ENCODE peak calls at places on chromosomes 3 and 15, in ten cellular contexts. One of them, this sample, is unnamed. For H3K9me3, the result is how much of the 10 kb centered on the place peaks cover.

GRCh38 chr15:58958811-58959210 is 25.3 kb upstream of the SLTM start:
- DNase-seq in fibroblast of lung: no peak
- DNase-seq in adrenal gland: peak
- DNase-seq in GM12878: no peak
- DNase-seq in IMR-90: no peak
- DNase-seq in ovary: no peak
- DNase-seq in T-helper 17 cell: no peak
- DNase-seq in sigmoid colon: no peak
- DNase-seq in tibial artery: no peak
- DNase-seq in SJSA1: no peak
- DNase-seq in this sample: no peak

GRCh38 chr3:187368765-187369450 is 723 bp downstream of the RTP4 start:
- DNase-seq in fibroblast of lung: no peak
- DNase-seq in adrenal gland: peak
- DNase-seq in GM12878: no peak
- DNase-seq in IMR-90: no peak
- DNase-seq in ovary: no peak
- DNase-seq in T-helper 17 cell: no peak
- DNase-seq in sigmoid colon: no peak
- DNase-seq in tibial artery: no peak
- DNase-seq in SJSA1: no peak
- DNase-seq in this sample: no peak

GRCh38 chr3:67655364-67656121 is 1.1 kb upstream of the SUCLG2 start:
- DNase-seq in fibroblast of lung: no peak
- DNase-seq in adrenal gland: no peak
- DNase-seq in GM12878: peak
- DNase-seq in IMR-90: no peak
- DNase-seq in ovary: no peak
- DNase-seq in T-helper 17 cell: peak
- DNase-seq in sigmoid colon: no peak
- DNase-seq in tibial artery: no peak
- DNase-seq in SJSA1: no peak
- DNase-seq in this sample: peak

GRCh38 chr15:60890361-60890991 is 338.6 kb downstream of the RORA start:
- DNase-seq in fibroblast of lung: no peak
- DNase-seq in adrenal gland: no peak
- DNase-seq in GM12878: no peak
- DNase-seq in IMR-90: no peak
- DNase-seq in ovary: no peak
- DNase-seq in T-helper 17 cell: no peak
- DNase-seq in sigmoid colon: no peak
- DNase-seq in tibial artery: no peak
- DNase-seq in SJSA1: no peak
- DNase-seq in this sample: no peak

GRCh38 chr3:43689766-43690399 is 855 bp upstream of the ABHD5 start:
- DNase-seq in fibroblast of lung: no peak
- DNase-seq in adrenal gland: no peak
- DNase-seq in GM12878: no peak
- DNase-seq in IMR-90: no peak
- DNase-seq in ovary: no peak
- DNase-seq in T-helper 17 cell: no peak
- DNase-seq in sigmoid colon: no peak
- DNase-seq in tibial artery: no peak
- DNase-seq in SJSA1: no peak
- DNase-seq in this sample: no peak

GRCh38 chr15:63203451-63204090 is 14.2 kb downstream of the RAB8B start:
- DNase-seq in fibroblast of lung: no peak
- DNase-seq in adrenal gland: no peak
- DNase-seq in GM12878: no peak
- DNase-seq in IMR-90: peak
- DNase-seq in ovary: no peak
- DNase-seq in T-helper 17 cell: no peak
- DNase-seq in sigmoid colon: no peak
- DNase-seq in tibial artery: no peak
- DNase-seq in SJSA1: no peak
- DNase-seq in this sample: no peak

GRCh38 chr3:127761101-127761802 is 61.1 kb downstream of the MGLL start:
- DNase-seq in fibroblast of lung: no peak
- DNase-seq in adrenal gland: no peak
- DNase-seq in GM12878: no peak
- DNase-seq in IMR-90: no peak
- DNase-seq in ovary: no peak
- DNase-seq in T-helper 17 cell: no peak
- DNase-seq in sigmoid colon: no peak
- DNase-seq in tibial artery: peak
- DNase-seq in SJSA1: no peak
- DNase-seq in this sample: no peak

GRCh38 chr3:48406443-48407431 is 23.1 kb downstream of the PLXNB1 start:
- DNase-seq in fibroblast of lung: no peak
- DNase-seq in adrenal gland: no peak
- DNase-seq in GM12878: no peak
- DNase-seq in IMR-90: no peak
- DNase-seq in ovary: no peak
- DNase-seq in T-helper 17 cell: peak
- DNase-seq in sigmoid colon: peak
- DNase-seq in tibial artery: peak
- DNase-seq in SJSA1: no peak
- DNase-seq in this sample: no peak

GRCh38 chr3:49173116-49173791 is 1.9 kb downstream of the KLHDC8B start:
- DNase-seq in fibroblast of lung: peak
- DNase-seq in adrenal gland: peak
- DNase-seq in GM12878: no peak
- DNase-seq in IMR-90: no peak
- DNase-seq in ovary: peak
- DNase-seq in T-helper 17 cell: no peak
- DNase-seq in sigmoid colon: peak
- DNase-seq in tibial artery: no peak
- DNase-seq in SJSA1: no peak
- DNase-seq in this sample: peak

GRCh38 chr3:184338538-184338945 is 1.1 kb downstream of the FAM131A start:
- DNase-seq in fibroblast of lung: peak
- DNase-seq in adrenal gland: peak
- DNase-seq in GM12878: no peak
- DNase-seq in IMR-90: peak
- DNase-seq in ovary: peak
- DNase-seq in T-helper 17 cell: no peak
- DNase-seq in sigmoid colon: peak
- DNase-seq in tibial artery: peak
- DNase-seq in SJSA1: no peak
- DNase-seq in this sample: peak

GRCh38 chr3:128407986-128408692 is 58.6 kb downstream of the DNAJB8 start:
- DNase-seq in fibroblast of lung: no peak
- DNase-seq in adrenal gland: no peak
- DNase-seq in GM12878: no peak
- DNase-seq in IMR-90: no peak
- DNase-seq in ovary: no peak
- DNase-seq in T-helper 17 cell: no peak
- DNase-seq in sigmoid colon: no peak
- DNase-seq in tibial artery: no peak
- DNase-seq in SJSA1: no peak
- DNase-seq in this sample: no peak

GRCh38 chr3:37163262-37164020 is 10.9 kb downstream of the LRRFIP2 start:
- DNase-seq in fibroblast of lung: peak
- DNase-seq in adrenal gland: no peak
- DNase-seq in GM12878: no peak
- DNase-seq in IMR-90: peak
- DNase-seq in ovary: no peak
- DNase-seq in T-helper 17 cell: no peak
- DNase-seq in sigmoid colon: no peak
- DNase-seq in tibial artery: no peak
- DNase-seq in SJSA1: peak
- DNase-seq in this sample: no peak

GRCh38 chr3:127819656-127820055 is 2.7 kb downstream of the MGLL start:
- DNase-seq in fibroblast of lung: no peak
- DNase-seq in adrenal gland: no peak
- DNase-seq in GM12878: no peak
- DNase-seq in IMR-90: no peak
- DNase-seq in ovary: no peak
- DNase-seq in T-helper 17 cell: no peak
- DNase-seq in sigmoid colon: no peak
- DNase-seq in tibial artery: no peak
- DNase-seq in SJSA1: no peak
- DNase-seq in this sample: no peak

GRCh38 chr15:20344601-20345400 is 196.8 kb downstream of the GOLGA6L6 start:
- DNase-seq in fibroblast of lung: no peak
- DNase-seq in adrenal gland: no peak
- DNase-seq in GM12878: no peak
- DNase-seq in IMR-90: no peak
- DNase-seq in ovary: no peak
- DNase-seq in T-helper 17 cell: no peak
- DNase-seq in sigmoid colon: peak
- DNase-seq in tibial artery: no peak
- DNase-seq in SJSA1: no peak
- DNase-seq in this sample: peak

GRCh38 chr15:20341901-20342605 is 199.5 kb downstream of the GOLGA6L6 start:
- DNase-seq in fibroblast of lung: no peak
- DNase-seq in adrenal gland: peak
- DNase-seq in GM12878: no peak
- DNase-seq in IMR-90: no peak
- DNase-seq in ovary: peak
- DNase-seq in T-helper 17 cell: peak
- DNase-seq in sigmoid colon: peak
- DNase-seq in tibial artery: peak
- DNase-seq in SJSA1: no peak
- DNase-seq in this sample: peak

GRCh38 chr15:20346082-20346805 is 195.4 kb downstream of the GOLGA6L6 start:
- DNase-seq in fibroblast of lung: no peak
- DNase-seq in adrenal gland: no peak
- DNase-seq in GM12878: no peak
- DNase-seq in IMR-90: no peak
- DNase-seq in ovary: no peak
- DNase-seq in T-helper 17 cell: no peak
- DNase-seq in sigmoid colon: peak
- DNase-seq in tibial artery: no peak
- DNase-seq in SJSA1: no peak
- DNase-seq in this sample: peak

GRCh38 chr15:20348291-20348899 is 193.2 kb downstream of the GOLGA6L6 start:
- DNase-seq in fibroblast of lung: no peak
- DNase-seq in adrenal gland: peak
- DNase-seq in GM12878: no peak
- DNase-seq in IMR-90: no peak
- DNase-seq in ovary: no peak
- DNase-seq in T-helper 17 cell: no peak
- DNase-seq in sigmoid colon: peak
- DNase-seq in tibial artery: no peak
- DNase-seq in SJSA1: no peak
- DNase-seq in this sample: peak

DNA sequence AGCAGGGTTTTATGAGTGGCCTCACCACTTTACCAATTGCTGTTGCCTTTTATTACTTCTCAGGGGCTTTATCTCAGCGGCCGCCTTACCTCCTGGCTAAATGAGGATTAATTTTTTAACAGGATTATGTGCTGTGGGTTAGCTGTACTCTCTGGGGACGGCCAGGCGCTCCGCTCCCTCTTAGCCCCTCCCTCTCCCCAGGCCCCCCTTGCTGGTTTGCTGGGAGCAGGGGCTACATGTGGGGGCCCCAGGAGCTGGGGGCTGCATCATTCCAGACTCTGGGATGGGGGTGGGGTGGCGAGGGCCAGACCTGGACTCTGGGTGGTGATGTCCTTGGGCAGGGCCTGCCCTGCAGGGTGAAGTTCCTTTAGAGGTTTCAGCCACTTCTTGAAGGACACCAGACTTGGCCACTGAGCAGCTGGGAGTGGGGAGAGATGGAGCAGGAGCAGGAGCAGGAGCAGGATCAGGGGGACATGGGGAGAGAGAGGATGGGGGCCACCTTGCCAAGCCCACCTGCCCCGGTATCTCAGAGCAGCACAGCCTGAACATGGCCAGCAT is 196.1 kb downstream of the GOLGA6L6 start:
- DNase-seq in fibroblast of lung: no peak
- DNase-seq in adrenal gland: peak
- DNase-seq in GM12878: no peak
- DNase-seq in IMR-90: no peak
- DNase-seq in ovary: no peak
- DNase-seq in T-helper 17 cell: no peak
- DNase-seq in sigmoid colon: peak
- DNase-seq in tibial artery: peak
- DNase-seq in SJSA1: no peak
- DNase-seq in this sample: no peak
- H3K9me3 ChIP-seq in fibroblast of lung: under half
- H3K9me3 ChIP-seq in adrenal gland: under half
- H3K9me3 ChIP-seq in GM12878: under half
- H3K9me3 ChIP-seq in IMR-90: half or more
- H3K9me3 ChIP-seq in ovary: under half
- H3K9me3 ChIP-seq in T-helper 17 cell: under half
- H3K9me3 ChIP-seq in sigmoid colon: under half
- H3K9me3 ChIP-seq in tibial artery: under half
- H3K9me3 ChIP-seq in SJSA1: under half
- H3K9me3 ChIP-seq in this sample: under half

GRCh38 chr3:76203578-76203977 is 418.2 kb upstream of the ZNF717 start:
- DNase-seq in fibroblast of lung: no peak
- DNase-seq in adrenal gland: no peak
- DNase-seq in GM12878: no peak
- DNase-seq in IMR-90: no peak
- DNase-seq in ovary: no peak
- DNase-seq in T-helper 17 cell: no peak
- DNase-seq in sigmoid colon: no peak
- DNase-seq in tibial artery: no peak
- DNase-seq in SJSA1: no peak
- DNase-seq in this sample: no peak
- H3K9me3 ChIP-seq in fibroblast of lung: under half
- H3K9me3 ChIP-seq in adrenal gland: under half
- H3K9me3 ChIP-seq in GM12878: under half
- H3K9me3 ChIP-seq in IMR-90: under half
- H3K9me3 ChIP-seq in ovary: under half
- H3K9me3 ChIP-seq in T-helper 17 cell: under half
- H3K9me3 ChIP-seq in sigmoid colon: under half
- H3K9me3 ChIP-seq in tibial artery: under half
- H3K9me3 ChIP-seq in SJSA1: under half
- H3K9me3 ChIP-seq in this sample: under half

DNA sequence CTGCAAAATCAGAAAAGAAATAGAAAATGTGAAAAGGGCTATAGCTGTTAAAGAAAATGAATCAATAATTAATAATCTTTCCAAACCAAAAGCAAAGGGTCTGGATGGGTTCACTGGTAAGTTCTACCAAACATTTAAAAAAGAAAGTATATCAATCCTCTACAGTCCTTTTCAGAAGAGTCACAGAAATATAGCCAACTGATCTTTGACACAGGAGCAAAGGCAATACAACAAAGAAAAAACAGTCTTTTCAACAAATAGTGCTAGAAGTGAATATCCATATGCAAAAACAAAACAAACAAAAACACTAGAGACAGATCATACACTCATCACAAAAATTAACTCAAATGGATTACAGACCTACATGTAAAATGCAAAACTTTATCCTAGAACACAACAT is 32.6 kb downstream of the RFX7 start:
- DNase-seq in fibroblast of lung: no peak
- DNase-seq in adrenal gland: no peak
- DNase-seq in GM12878: no peak
- DNase-seq in IMR-90: no peak
- DNase-seq in ovary: no peak
- DNase-seq in T-helper 17 cell: no peak
- DNase-seq in sigmoid colon: no peak
- DNase-seq in tibial artery: no peak
- DNase-seq in SJSA1: no peak
- DNase-seq in this sample: no peak
- H3K9me3 ChIP-seq in fibroblast of lung: under half
- H3K9me3 ChIP-seq in adrenal gland: under half
- H3K9me3 ChIP-seq in GM12878: under half
- H3K9me3 ChIP-seq in IMR-90: under half
- H3K9me3 ChIP-seq in ovary: under half
- H3K9me3 ChIP-seq in T-helper 17 cell: under half
- H3K9me3 ChIP-seq in sigmoid colon: under half
- H3K9me3 ChIP-seq in tibial artery: under half
- H3K9me3 ChIP-seq in SJSA1: under half
- H3K9me3 ChIP-seq in this sample: under half

GRCh38 chr15:27770769-27771554 is 328.2 kb downstream of the OCA2 start:
- DNase-seq in fibroblast of lung: no peak
- DNase-seq in adrenal gland: no peak
- DNase-seq in GM12878: no peak
- DNase-seq in IMR-90: no peak
- DNase-seq in ovary: no peak
- DNase-seq in T-helper 17 cell: no peak
- DNase-seq in sigmoid colon: no peak
- DNase-seq in tibial artery: no peak
- DNase-seq in SJSA1: no peak
- DNase-seq in this sample: no peak
- H3K9me3 ChIP-seq in fibroblast of lung: under half
- H3K9me3 ChIP-seq in adrenal gland: under half
- H3K9me3 ChIP-seq in GM12878: under half
- H3K9me3 ChIP-seq in IMR-90: under half
- H3K9me3 ChIP-seq in ovary: under half
- H3K9me3 ChIP-seq in T-helper 17 cell: under half
- H3K9me3 ChIP-seq in sigmoid colon: under half
- H3K9me3 ChIP-seq in tibial artery: under half
- H3K9me3 ChIP-seq in SJSA1: under half
- H3K9me3 ChIP-seq in this sample: under half

This sample was measured in heart left ventricle.